ENCODE peak calls at places on chromosome 20, in seven cellular contexts. O is IMR-90; Z is astrocyte of the spinal cord; X is heart left ventricle; T is central memory CD4-positive, alpha-beta T cell; N is neuronal stem cell; Q is fibroblast of pulmonary artery. A is an unnamed sample.

GRCh38 chr20:63680427-63680826 is 16.0 kb upstream of the TNFRSF6B start:
- DNase-seq in Z (no peak), N (no peak), T (no peak), Q (no peak), X (no peak), O (no peak), A (no peak)

GRCh38 chr20:49272654-49273053 is 5.2 kb downstream of the ZNFX1 start:
- DNase-seq in O (no peak), Z (no peak), Q (no peak), T (no peak), N (no peak), X (no peak), A (no peak)

GRCh38 chr20:47872341-47872740 is 87.1 kb upstream of the SULF2 start:
- DNase-seq in Z (no peak), X (no peak), T (no peak), O (no peak), N (no peak), Q (peak; percentile 77), A (peak; percentile 85)

GRCh38 chr20:5056801-5057599 is 55.7 kb upstream of the SLC23A2 start:
- DNase-seq in T (peak; percentile 70), O (peak; percentile 46), N (no peak), Z (peak; percentile 9), X (peak; percentile 33), Q (peak; percentile 40), A (peak; percentile 26)

GRCh38 chr20:45629496-45630100 is at the start of gene WFDC10A:
- DNase-seq in T (no peak), X (no peak), Q (peak; percentile 56), Z (peak; percentile 25), O (peak; percentile 49), N (peak; percentile 21), A (peak; percentile 47)

GRCh38 chr20:8722277-8722928 is 346.5 kb upstream of the PLCB4 start:
- DNase-seq in N (peak; percentile 57), Z (peak; percentile 72), T (peak; percentile 19), Q (peak; percentile 87), O (peak; percentile 77), X (peak; percentile 26), A (peak; percentile 66)

GRCh38 chr20:4512891-4513550 is 208.7 kb upstream of the PRND start:
- DNase-seq in Q (peak; percentile 93), T (no peak), N (no peak), X (no peak), Z (peak; percentile 97), O (peak; percentile 95), A (peak; percentile 91)

GRCh38 chr20:5835234-5835845 is 85.1 kb downstream of the SHLD1 start:
- DNase-seq in T (no peak), Z (peak; percentile 70), N (no peak), O (peak; percentile 62), Q (peak; percentile 64), X (peak; percentile 26), A (peak; percentile 61)

GRCh38 chr20:19284400-19285178 is 72.1 kb downstream of the SLC24A3 start:
- DNase-seq in N (no peak), O (no peak), X (no peak), Z (peak; percentile 3), Q (no peak), T (no peak), A (no peak)

GRCh38 chr20:32985596-32985995 is 18.6 kb downstream of the SUN5 start:
- DNase-seq in Z (no peak), X (no peak), Q (no peak), N (no peak), T (no peak), O (no peak), A (no peak)

GRCh38 chr20:43568706-43569105 is 9.9 kb downstream of the SGK2 start:
- DNase-seq in Q (no peak), N (no peak), T (no peak), Z (no peak), O (no peak), X (no peak), A (no peak)

GRCh38 chr20:14775778-14776177 is 438.4 kb upstream of the FLRT3 start:
- DNase-seq in Q (peak; percentile 70), N (no peak), X (no peak), Z (peak; percentile 29), T (no peak), O (no peak), A (peak; percentile 55)

GRCh38 chr20:50565874-50566273 is 55.7 kb downstream of the PTPN1 start:
- DNase-seq in T (no peak), Z (no peak), Q (no peak), O (no peak), N (no peak), X (no peak), A (no peak)

GRCh38 chr20:34553366-34553867 is 5.1 kb upstream of the MAP1LC3A start:
- DNase-seq in Z (no peak), X (no peak), O (no peak), N (no peak), T (no peak), Q (no peak), A (peak; percentile 20)

GRCh38 chr20:45051497-45052060 is 49.3 kb downstream of the KCNS1 start:
- DNase-seq in Z (no peak), X (no peak), O (no peak), N (no peak), T (no peak), Q (no peak), A (no peak)

GRCh38 chr20:53752583-53752970 is 158.9 kb upstream of the ZNF217 start:
- DNase-seq in N (no peak), X (no peak), O (no peak), Q (no peak), T (no peak), Z (no peak), A (no peak)

GRCh38 chr20:1900321-1900791 is 5.1 kb downstream of the SIRPA start:
- DNase-seq in X (peak; percentile 47), N (peak; percentile 61), T (no peak), O (peak; percentile 80), Q (peak; percentile 80), Z (peak; percentile 75), A (peak; percentile 76)